ENCODE peak calls at places on chromosomes 13 and 19, in nine cellular contexts. One of them, this sample, is unnamed.

GRCh38 chr19:6187374-6187773 is 51.9 kb downstream of the ACSBG2 start:
- DNase-seq in stimulated activated naive CD8-positive, alpha-beta T cell treated with anti-CD3 and anti-CD28 coated beads, Interleukin-15, amount 100 ng/mL, for 72 hours: no peak
- DNase-seq in activated CD4-positive, alpha-beta T cell treated with anti-CD3 and anti-CD28 coated beads, Interleukin-2, amount 50 U/mL, for 4 hours: no peak
- DNase-seq in GM03348: no peak
- DNase-seq in RWPE1: no peak
- DNase-seq in naive thymus-derived CD8-positive, alpha-beta T cell: no peak
- DNase-seq in T-cell: no peak
- DNase-seq in activated T-helper 1 cell treated with Interleukin-2 at 50 U/mL for 16 hours: no peak
- DNase-seq in KG1: no peak
- DNase-seq in this sample: no peak

GRCh38 chr13:20404488-20405222 is 121.0 kb downstream of the CRYL1 start:
- DNase-seq in stimulated activated naive CD8-positive, alpha-beta T cell treated with anti-CD3 and anti-CD28 coated beads, Interleukin-15, amount 100 ng/mL, for 72 hours: no peak
- DNase-seq in activated CD4-positive, alpha-beta T cell treated with anti-CD3 and anti-CD28 coated beads, Interleukin-2, amount 50 U/mL, for 4 hours: no peak
- DNase-seq in GM03348: no peak
- DNase-seq in RWPE1: no peak
- DNase-seq in naive thymus-derived CD8-positive, alpha-beta T cell: no peak
- DNase-seq in T-cell: no peak
- DNase-seq in activated T-helper 1 cell treated with Interleukin-2 at 50 U/mL for 16 hours: no peak
- DNase-seq in KG1: no peak
- DNase-seq in this sample: no peak

GRCh38 chr13:110323172-110323851 is 16.2 kb downstream of the COL4A2 start:
- DNase-seq in stimulated activated naive CD8-positive, alpha-beta T cell treated with anti-CD3 and anti-CD28 coated beads, Interleukin-15, amount 100 ng/mL, for 72 hours: no peak
- DNase-seq in activated CD4-positive, alpha-beta T cell treated with anti-CD3 and anti-CD28 coated beads, Interleukin-2, amount 50 U/mL, for 4 hours: no peak
- DNase-seq in GM03348: peak
- DNase-seq in RWPE1: no peak
- DNase-seq in naive thymus-derived CD8-positive, alpha-beta T cell: no peak
- DNase-seq in T-cell: no peak
- DNase-seq in activated T-helper 1 cell treated with Interleukin-2 at 50 U/mL for 16 hours: no peak
- DNase-seq in KG1: no peak
- DNase-seq in this sample: no peak

GRCh38 chr13:30026093-30026492 is 175.7 kb upstream of the UBL3 start:
- DNase-seq in stimulated activated naive CD8-positive, alpha-beta T cell treated with anti-CD3 and anti-CD28 coated beads, Interleukin-15, amount 100 ng/mL, for 72 hours: no peak
- DNase-seq in activated CD4-positive, alpha-beta T cell treated with anti-CD3 and anti-CD28 coated beads, Interleukin-2, amount 50 U/mL, for 4 hours: no peak
- DNase-seq in GM03348: peak
- DNase-seq in RWPE1: no peak
- DNase-seq in naive thymus-derived CD8-positive, alpha-beta T cell: no peak
- DNase-seq in T-cell: no peak
- DNase-seq in activated T-helper 1 cell treated with Interleukin-2 at 50 U/mL for 16 hours: no peak
- DNase-seq in KG1: no peak
- DNase-seq in this sample: no peak

GRCh38 chr13:102399791-102400618 is 1.8 kb downstream of the FGF14 start:
- DNase-seq in stimulated activated naive CD8-positive, alpha-beta T cell treated with anti-CD3 and anti-CD28 coated beads, Interleukin-15, amount 100 ng/mL, for 72 hours: peak
- DNase-seq in activated CD4-positive, alpha-beta T cell treated with anti-CD3 and anti-CD28 coated beads, Interleukin-2, amount 50 U/mL, for 4 hours: no peak
- DNase-seq in GM03348: peak
- DNase-seq in RWPE1: no peak
- DNase-seq in naive thymus-derived CD8-positive, alpha-beta T cell: peak
- DNase-seq in T-cell: no peak
- DNase-seq in activated T-helper 1 cell treated with Interleukin-2 at 50 U/mL for 16 hours: no peak
- DNase-seq in KG1: no peak
- DNase-seq in this sample: no peak

GRCh38 chr13:110820311-110820710 is 94.6 kb downstream of the ANKRD10 start:
- DNase-seq in stimulated activated naive CD8-positive, alpha-beta T cell treated with anti-CD3 and anti-CD28 coated beads, Interleukin-15, amount 100 ng/mL, for 72 hours: no peak
- DNase-seq in activated CD4-positive, alpha-beta T cell treated with anti-CD3 and anti-CD28 coated beads, Interleukin-2, amount 50 U/mL, for 4 hours: no peak
- DNase-seq in GM03348: no peak
- DNase-seq in RWPE1: no peak
- DNase-seq in naive thymus-derived CD8-positive, alpha-beta T cell: no peak
- DNase-seq in T-cell: no peak
- DNase-seq in activated T-helper 1 cell treated with Interleukin-2 at 50 U/mL for 16 hours: no peak
- DNase-seq in KG1: no peak
- DNase-seq in this sample: no peak

GRCh38 chr13:28528848-28529247 is 33.9 kb upstream of the FLT1 start:
- DNase-seq in stimulated activated naive CD8-positive, alpha-beta T cell treated with anti-CD3 and anti-CD28 coated beads, Interleukin-15, amount 100 ng/mL, for 72 hours: no peak
- DNase-seq in activated CD4-positive, alpha-beta T cell treated with anti-CD3 and anti-CD28 coated beads, Interleukin-2, amount 50 U/mL, for 4 hours: no peak
- DNase-seq in GM03348: no peak
- DNase-seq in RWPE1: no peak
- DNase-seq in naive thymus-derived CD8-positive, alpha-beta T cell: no peak
- DNase-seq in T-cell: no peak
- DNase-seq in activated T-helper 1 cell treated with Interleukin-2 at 50 U/mL for 16 hours: no peak
- DNase-seq in KG1: no peak
- DNase-seq in this sample: no peak

GRCh38 chr13:53460776-53461175 is 432.2 kb downstream of the OLFM4 start:
- DNase-seq in stimulated activated naive CD8-positive, alpha-beta T cell treated with anti-CD3 and anti-CD28 coated beads, Interleukin-15, amount 100 ng/mL, for 72 hours: no peak
- DNase-seq in activated CD4-positive, alpha-beta T cell treated with anti-CD3 and anti-CD28 coated beads, Interleukin-2, amount 50 U/mL, for 4 hours: no peak
- DNase-seq in GM03348: no peak
- DNase-seq in RWPE1: no peak
- DNase-seq in naive thymus-derived CD8-positive, alpha-beta T cell: no peak
- DNase-seq in T-cell: no peak
- DNase-seq in activated T-helper 1 cell treated with Interleukin-2 at 50 U/mL for 16 hours: no peak
- DNase-seq in KG1: no peak
- DNase-seq in this sample: no peak

GRCh38 chr19:7602935-7603497 is 7.4 kb downstream of the CAMSAP3 start:
- DNase-seq in stimulated activated naive CD8-positive, alpha-beta T cell treated with anti-CD3 and anti-CD28 coated beads, Interleukin-15, amount 100 ng/mL, for 72 hours: no peak
- DNase-seq in activated CD4-positive, alpha-beta T cell treated with anti-CD3 and anti-CD28 coated beads, Interleukin-2, amount 50 U/mL, for 4 hours: no peak
- DNase-seq in GM03348: no peak
- DNase-seq in RWPE1: no peak
- DNase-seq in naive thymus-derived CD8-positive, alpha-beta T cell: no peak
- DNase-seq in T-cell: no peak
- DNase-seq in activated T-helper 1 cell treated with Interleukin-2 at 50 U/mL for 16 hours: no peak
- DNase-seq in KG1: no peak
- DNase-seq in this sample: no peak

GRCh38 chr19:57667220-57667619 is 1.5 kb upstream of the ZSCAN4 start:
- DNase-seq in stimulated activated naive CD8-positive, alpha-beta T cell treated with anti-CD3 and anti-CD28 coated beads, Interleukin-15, amount 100 ng/mL, for 72 hours: no peak
- DNase-seq in activated CD4-positive, alpha-beta T cell treated with anti-CD3 and anti-CD28 coated beads, Interleukin-2, amount 50 U/mL, for 4 hours: no peak
- DNase-seq in GM03348: no peak
- DNase-seq in RWPE1: no peak
- DNase-seq in naive thymus-derived CD8-positive, alpha-beta T cell: no peak
- DNase-seq in T-cell: no peak
- DNase-seq in activated T-helper 1 cell treated with Interleukin-2 at 50 U/mL for 16 hours: no peak
- DNase-seq in KG1: no peak
- DNase-seq in this sample: no peak

GRCh38 chr13:23081246-23081645 is 99.5 kb upstream of the SGCG start:
- DNase-seq in stimulated activated naive CD8-positive, alpha-beta T cell treated with anti-CD3 and anti-CD28 coated beads, Interleukin-15, amount 100 ng/mL, for 72 hours: no peak
- DNase-seq in activated CD4-positive, alpha-beta T cell treated with anti-CD3 and anti-CD28 coated beads, Interleukin-2, amount 50 U/mL, for 4 hours: no peak
- DNase-seq in GM03348: peak
- DNase-seq in RWPE1: no peak
- DNase-seq in naive thymus-derived CD8-positive, alpha-beta T cell: no peak
- DNase-seq in T-cell: no peak
- DNase-seq in activated T-helper 1 cell treated with Interleukin-2 at 50 U/mL for 16 hours: no peak
- DNase-seq in KG1: no peak
- DNase-seq in this sample: no peak

GRCh38 chr19:57830071-57830602 is at the start of gene ZNF587B:
- DNase-seq in stimulated activated naive CD8-positive, alpha-beta T cell treated with anti-CD3 and anti-CD28 coated beads, Interleukin-15, amount 100 ng/mL, for 72 hours: no peak
- DNase-seq in activated CD4-positive, alpha-beta T cell treated with anti-CD3 and anti-CD28 coated beads, Interleukin-2, amount 50 U/mL, for 4 hours: peak
- DNase-seq in GM03348: no peak
- DNase-seq in RWPE1: no peak
- DNase-seq in naive thymus-derived CD8-positive, alpha-beta T cell: no peak
- DNase-seq in T-cell: peak
- DNase-seq in activated T-helper 1 cell treated with Interleukin-2 at 50 U/mL for 16 hours: no peak
- DNase-seq in KG1: no peak
- DNase-seq in this sample: peak

GRCh38 chr13:27661017-27661416 is 39.3 kb downstream of the POLR1D start:
- DNase-seq in stimulated activated naive CD8-positive, alpha-beta T cell treated with anti-CD3 and anti-CD28 coated beads, Interleukin-15, amount 100 ng/mL, for 72 hours: no peak
- DNase-seq in activated CD4-positive, alpha-beta T cell treated with anti-CD3 and anti-CD28 coated beads, Interleukin-2, amount 50 U/mL, for 4 hours: no peak
- DNase-seq in GM03348: no peak
- DNase-seq in RWPE1: no peak
- DNase-seq in naive thymus-derived CD8-positive, alpha-beta T cell: no peak
- DNase-seq in T-cell: no peak
- DNase-seq in activated T-helper 1 cell treated with Interleukin-2 at 50 U/mL for 16 hours: no peak
- DNase-seq in KG1: no peak
- DNase-seq in this sample: no peak

GRCh38 chr13:113403255-113404104 is 39.5 kb upstream of the GRTP1 start:
- DNase-seq in stimulated activated naive CD8-positive, alpha-beta T cell treated with anti-CD3 and anti-CD28 coated beads, Interleukin-15, amount 100 ng/mL, for 72 hours: no peak
- DNase-seq in activated CD4-positive, alpha-beta T cell treated with anti-CD3 and anti-CD28 coated beads, Interleukin-2, amount 50 U/mL, for 4 hours: no peak
- DNase-seq in GM03348: no peak
- DNase-seq in RWPE1: no peak
- DNase-seq in naive thymus-derived CD8-positive, alpha-beta T cell: no peak
- DNase-seq in T-cell: no peak
- DNase-seq in activated T-helper 1 cell treated with Interleukin-2 at 50 U/mL for 16 hours: no peak
- DNase-seq in KG1: no peak
- DNase-seq in this sample: no peak

GRCh38 chr13:77829963-77830362 is 88.7 kb downstream of the EDNRB start:
- DNase-seq in stimulated activated naive CD8-positive, alpha-beta T cell treated with anti-CD3 and anti-CD28 coated beads, Interleukin-15, amount 100 ng/mL, for 72 hours: no peak
- DNase-seq in activated CD4-positive, alpha-beta T cell treated with anti-CD3 and anti-CD28 coated beads, Interleukin-2, amount 50 U/mL, for 4 hours: no peak
- DNase-seq in GM03348: no peak
- DNase-seq in RWPE1: no peak
- DNase-seq in naive thymus-derived CD8-positive, alpha-beta T cell: no peak
- DNase-seq in T-cell: no peak
- DNase-seq in activated T-helper 1 cell treated with Interleukin-2 at 50 U/mL for 16 hours: no peak
- DNase-seq in KG1: no peak
- DNase-seq in this sample: no peak

GRCh38 chr13:76879876-76880270 is 6.3 kb downstream of the KCTD12 start:
- DNase-seq in stimulated activated naive CD8-positive, alpha-beta T cell treated with anti-CD3 and anti-CD28 coated beads, Interleukin-15, amount 100 ng/mL, for 72 hours: no peak
- DNase-seq in activated CD4-positive, alpha-beta T cell treated with anti-CD3 and anti-CD28 coated beads, Interleukin-2, amount 50 U/mL, for 4 hours: no peak
- DNase-seq in GM03348: no peak
- DNase-seq in RWPE1: no peak
- DNase-seq in naive thymus-derived CD8-positive, alpha-beta T cell: no peak
- DNase-seq in T-cell: no peak
- DNase-seq in activated T-helper 1 cell treated with Interleukin-2 at 50 U/mL for 16 hours: no peak
- DNase-seq in KG1: no peak
- DNase-seq in this sample: no peak

GRCh38 chr19:4803736-4804695 is 12.5 kb downstream of the FEM1A start:
- DNase-seq in stimulated activated naive CD8-positive, alpha-beta T cell treated with anti-CD3 and anti-CD28 coated beads, Interleukin-15, amount 100 ng/mL, for 72 hours: peak
- DNase-seq in activated CD4-positive, alpha-beta T cell treated with anti-CD3 and anti-CD28 coated beads, Interleukin-2, amount 50 U/mL, for 4 hours: peak
- DNase-seq in GM03348: peak
- DNase-seq in RWPE1: peak
- DNase-seq in naive thymus-derived CD8-positive, alpha-beta T cell: peak
- DNase-seq in T-cell: peak
- DNase-seq in activated T-helper 1 cell treated with Interleukin-2 at 50 U/mL for 16 hours: peak
- DNase-seq in KG1: peak
- DNase-seq in this sample: peak

GRCh38 chr19:13968383-13968935 is 16.1 kb downstream of the DCAF15 start:
- DNase-seq in stimulated activated naive CD8-positive, alpha-beta T cell treated with anti-CD3 and anti-CD28 coated beads, Interleukin-15, amount 100 ng/mL, for 72 hours: no peak
- DNase-seq in activated CD4-positive, alpha-beta T cell treated with anti-CD3 and anti-CD28 coated beads, Interleukin-2, amount 50 U/mL, for 4 hours: no peak
- DNase-seq in GM03348: no peak
- DNase-seq in RWPE1: no peak
- DNase-seq in naive thymus-derived CD8-positive, alpha-beta T cell: no peak
- DNase-seq in T-cell: no peak
- DNase-seq in activated T-helper 1 cell treated with Interleukin-2 at 50 U/mL for 16 hours: no peak
- DNase-seq in KG1: no peak
- DNase-seq in this sample: no peak

GRCh38 chr19:7879102-7879770 is 5.0 kb upstream of the PRR36 start:
- DNase-seq in stimulated activated naive CD8-positive, alpha-beta T cell treated with anti-CD3 and anti-CD28 coated beads, Interleukin-15, amount 100 ng/mL, for 72 hours: no peak
- DNase-seq in activated CD4-positive, alpha-beta T cell treated with anti-CD3 and anti-CD28 coated beads, Interleukin-2, amount 50 U/mL, for 4 hours: no peak
- DNase-seq in GM03348: no peak
- DNase-seq in RWPE1: no peak
- DNase-seq in naive thymus-derived CD8-positive, alpha-beta T cell: no peak
- DNase-seq in T-cell: no peak
- DNase-seq in activated T-helper 1 cell treated with Interleukin-2 at 50 U/mL for 16 hours: no peak
- DNase-seq in KG1: no peak
- DNase-seq in this sample: no peak

GRCh38 chr19:17263712-17264640 is 569 bp downstream of the USHBP1 start:
- DNase-seq in stimulated activated naive CD8-positive, alpha-beta T cell treated with anti-CD3 and anti-CD28 coated beads, Interleukin-15, amount 100 ng/mL, for 72 hours: no peak
- DNase-seq in activated CD4-positive, alpha-beta T cell treated with anti-CD3 and anti-CD28 coated beads, Interleukin-2, amount 50 U/mL, for 4 hours: no peak
- DNase-seq in GM03348: no peak
- DNase-seq in RWPE1: no peak
- DNase-seq in naive thymus-derived CD8-positive, alpha-beta T cell: no peak
- DNase-seq in T-cell: no peak
- DNase-seq in activated T-helper 1 cell treated with Interleukin-2 at 50 U/mL for 16 hours: no peak
- DNase-seq in KG1: no peak
- DNase-seq in this sample: no peak

GRCh38 chr19:18656337-18657086 is 19.7 kb downstream of the KLHL26 start:
- DNase-seq in stimulated activated naive CD8-positive, alpha-beta T cell treated with anti-CD3 and anti-CD28 coated beads, Interleukin-15, amount 100 ng/mL, for 72 hours: no peak
- DNase-seq in activated CD4-positive, alpha-beta T cell treated with anti-CD3 and anti-CD28 coated beads, Interleukin-2, amount 50 U/mL, for 4 hours: no peak
- DNase-seq in GM03348: no peak
- DNase-seq in RWPE1: no peak
- DNase-seq in naive thymus-derived CD8-positive, alpha-beta T cell: no peak
- DNase-seq in T-cell: no peak
- DNase-seq in activated T-helper 1 cell treated with Interleukin-2 at 50 U/mL for 16 hours: no peak
- DNase-seq in KG1: no peak
- DNase-seq in this sample: no peak

GRCh38 chr13:45575146-45575829 is 40.3 kb downstream of the ERICH6B start:
- DNase-seq in stimulated activated naive CD8-positive, alpha-beta T cell treated with anti-CD3 and anti-CD28 coated beads, Interleukin-15, amount 100 ng/mL, for 72 hours: no peak
- DNase-seq in activated CD4-positive, alpha-beta T cell treated with anti-CD3 and anti-CD28 coated beads, Interleukin-2, amount 50 U/mL, for 4 hours: no peak
- DNase-seq in GM03348: no peak
- DNase-seq in RWPE1: peak
- DNase-seq in naive thymus-derived CD8-positive, alpha-beta T cell: no peak
- DNase-seq in T-cell: no peak
- DNase-seq in activated T-helper 1 cell treated with Interleukin-2 at 50 U/mL for 16 hours: no peak
- DNase-seq in KG1: no peak
- DNase-seq in this sample: no peak

GRCh38 chr19:34364830-34365462 is at the start of gene GPI:
- DNase-seq in stimulated activated naive CD8-positive, alpha-beta T cell treated with anti-CD3 and anti-CD28 coated beads, Interleukin-15, amount 100 ng/mL, for 72 hours: peak
- DNase-seq in activated CD4-positive, alpha-beta T cell treated with anti-CD3 and anti-CD28 coated beads, Interleukin-2, amount 50 U/mL, for 4 hours: peak
- DNase-seq in GM03348: peak
- DNase-seq in RWPE1: peak
- DNase-seq in naive thymus-derived CD8-positive, alpha-beta T cell: peak
- DNase-seq in T-cell: peak
- DNase-seq in activated T-helper 1 cell treated with Interleukin-2 at 50 U/mL for 16 hours: peak
- DNase-seq in KG1: no peak
- DNase-seq in this sample: peak

GRCh38 chr13:44064376-44064775 is 184.7 kb downstream of the LACC1 start:
- DNase-seq in stimulated activated naive CD8-positive, alpha-beta T cell treated with anti-CD3 and anti-CD28 coated beads, Interleukin-15, amount 100 ng/mL, for 72 hours: no peak
- DNase-seq in activated CD4-positive, alpha-beta T cell treated with anti-CD3 and anti-CD28 coated beads, Interleukin-2, amount 50 U/mL, for 4 hours: no peak
- DNase-seq in GM03348: no peak
- DNase-seq in RWPE1: no peak
- DNase-seq in naive thymus-derived CD8-positive, alpha-beta T cell: no peak
- DNase-seq in T-cell: no peak
- DNase-seq in activated T-helper 1 cell treated with Interleukin-2 at 50 U/mL for 16 hours: no peak
- DNase-seq in KG1: no peak
- DNase-seq in this sample: no peak

GRCh38 chr19:32748948-32749347 is 29.4 kb downstream of the TDRD12 start:
- DNase-seq in stimulated activated naive CD8-positive, alpha-beta T cell treated with anti-CD3 and anti-CD28 coated beads, Interleukin-15, amount 100 ng/mL, for 72 hours: no peak
- DNase-seq in activated CD4-positive, alpha-beta T cell treated with anti-CD3 and anti-CD28 coated beads, Interleukin-2, amount 50 U/mL, for 4 hours: no peak
- DNase-seq in GM03348: no peak
- DNase-seq in RWPE1: no peak
- DNase-seq in naive thymus-derived CD8-positive, alpha-beta T cell: no peak
- DNase-seq in T-cell: no peak
- DNase-seq in activated T-helper 1 cell treated with Interleukin-2 at 50 U/mL for 16 hours: no peak
- DNase-seq in KG1: no peak
- DNase-seq in this sample: no peak

GRCh38 chr13:99577934-99578917 is 77.0 kb downstream of the TM9SF2 start:
- DNase-seq in stimulated activated naive CD8-positive, alpha-beta T cell treated with anti-CD3 and anti-CD28 coated beads, Interleukin-15, amount 100 ng/mL, for 72 hours: no peak
- DNase-seq in activated CD4-positive, alpha-beta T cell treated with anti-CD3 and anti-CD28 coated beads, Interleukin-2, amount 50 U/mL, for 4 hours: no peak
- DNase-seq in GM03348: peak
- DNase-seq in RWPE1: no peak
- DNase-seq in naive thymus-derived CD8-positive, alpha-beta T cell: no peak
- DNase-seq in T-cell: no peak
- DNase-seq in activated T-helper 1 cell treated with Interleukin-2 at 50 U/mL for 16 hours: no peak
- DNase-seq in KG1: no peak
- DNase-seq in this sample: no peak

GRCh38 chr19:10812902-10813404 is 23.1 kb downstream of the TMED1 start:
- DNase-seq in stimulated activated naive CD8-positive, alpha-beta T cell treated with anti-CD3 and anti-CD28 coated beads, Interleukin-15, amount 100 ng/mL, for 72 hours: no peak
- DNase-seq in activated CD4-positive, alpha-beta T cell treated with anti-CD3 and anti-CD28 coated beads, Interleukin-2, amount 50 U/mL, for 4 hours: no peak
- DNase-seq in GM03348: peak
- DNase-seq in RWPE1: peak
- DNase-seq in naive thymus-derived CD8-positive, alpha-beta T cell: no peak
- DNase-seq in T-cell: peak
- DNase-seq in activated T-helper 1 cell treated with Interleukin-2 at 50 U/mL for 16 hours: no peak
- DNase-seq in KG1: peak
- DNase-seq in this sample: no peak

GRCh38 chr13:45370922-45371406 is 30.0 kb upstream of the TPT1 start:
- DNase-seq in stimulated activated naive CD8-positive, alpha-beta T cell treated with anti-CD3 and anti-CD28 coated beads, Interleukin-15, amount 100 ng/mL, for 72 hours: peak
- DNase-seq in activated CD4-positive, alpha-beta T cell treated with anti-CD3 and anti-CD28 coated beads, Interleukin-2, amount 50 U/mL, for 4 hours: peak
- DNase-seq in GM03348: peak
- DNase-seq in RWPE1: peak
- DNase-seq in naive thymus-derived CD8-positive, alpha-beta T cell: peak
- DNase-seq in T-cell: peak
- DNase-seq in activated T-helper 1 cell treated with Interleukin-2 at 50 U/mL for 16 hours: peak
- DNase-seq in KG1: no peak
- DNase-seq in this sample: peak

GRCh38 chr19:34577531-34578101 is 96.1 kb downstream of the WTIP start:
- DNase-seq in stimulated activated naive CD8-positive, alpha-beta T cell treated with anti-CD3 and anti-CD28 coated beads, Interleukin-15, amount 100 ng/mL, for 72 hours: no peak
- DNase-seq in activated CD4-positive, alpha-beta T cell treated with anti-CD3 and anti-CD28 coated beads, Interleukin-2, amount 50 U/mL, for 4 hours: no peak
- DNase-seq in GM03348: no peak
- DNase-seq in RWPE1: no peak
- DNase-seq in naive thymus-derived CD8-positive, alpha-beta T cell: no peak
- DNase-seq in T-cell: no peak
- DNase-seq in activated T-helper 1 cell treated with Interleukin-2 at 50 U/mL for 16 hours: no peak
- DNase-seq in KG1: no peak
- DNase-seq in this sample: no peak

GRCh38 chr13:98295371-98295770 is 118.3 kb upstream of the RNF113B start:
- DNase-seq in stimulated activated naive CD8-positive, alpha-beta T cell treated with anti-CD3 and anti-CD28 coated beads, Interleukin-15, amount 100 ng/mL, for 72 hours: no peak
- DNase-seq in activated CD4-positive, alpha-beta T cell treated with anti-CD3 and anti-CD28 coated beads, Interleukin-2, amount 50 U/mL, for 4 hours: no peak
- DNase-seq in GM03348: no peak
- DNase-seq in RWPE1: no peak
- DNase-seq in naive thymus-derived CD8-positive, alpha-beta T cell: no peak
- DNase-seq in T-cell: no peak
- DNase-seq in activated T-helper 1 cell treated with Interleukin-2 at 50 U/mL for 16 hours: no peak
- DNase-seq in KG1: no peak
- DNase-seq in this sample: no peak

GRCh38 chr13:46831588-46832194 is 34.7 kb upstream of the ESD start:
- DNase-seq in stimulated activated naive CD8-positive, alpha-beta T cell treated with anti-CD3 and anti-CD28 coated beads, Interleukin-15, amount 100 ng/mL, for 72 hours: peak
- DNase-seq in activated CD4-positive, alpha-beta T cell treated with anti-CD3 and anti-CD28 coated beads, Interleukin-2, amount 50 U/mL, for 4 hours: peak
- DNase-seq in GM03348: peak
- DNase-seq in RWPE1: peak
- DNase-seq in naive thymus-derived CD8-positive, alpha-beta T cell: peak
- DNase-seq in T-cell: no peak
- DNase-seq in activated T-helper 1 cell treated with Interleukin-2 at 50 U/mL for 16 hours: no peak
- DNase-seq in KG1: peak
- DNase-seq in this sample: no peak